ENCODE peak calls at places on chromosomes 2 and 18, in five cellular contexts. J is A549, R is K562, B is HepG2, N is GM12878. Y is an unnamed sample.

GRCh38 chr2:83572400-83572799 is 886.7 kb downstream of the SUCLG1 start:
- DNase-seq in J (no peak), R (no peak), B (no peak), N (no peak), Y (no peak)

GRCh38 chr2:76316691-76317090 is 606.0 kb upstream of the GCFC2 start:
- DNase-seq in J (no peak), R (no peak), B (no peak), N (no peak), Y (no peak)

GRCh38 chr2:195561205-195562032 is 95.6 kb upstream of the SLC39A10 start:
- DNase-seq in J (peak), R (no peak), B (no peak), N (peak), Y (no peak)

GRCh38 chr2:18559941-18560796 is at the start of gene RDH14:
- DNase-seq in J (peak), R (peak), B (peak), N (peak), Y (peak)

GRCh38 chr2:158025263-158025996 is 76.2 kb upstream of the UPP2 start:
- DNase-seq in J (no peak), R (no peak), B (peak), N (no peak), Y (no peak)

GRCh38 chr2:157438907-157439791 is 4.7 kb downstream of the CYTIP start:
- DNase-seq in J (no peak), R (no peak), B (no peak), N (no peak), Y (no peak)

GRCh38 chr2:206113148-206113547 is 27.2 kb upstream of the INO80D start:
- DNase-seq in J (no peak), R (no peak), B (no peak), N (no peak), Y (no peak)

GRCh38 chr2:152790883-152791282 is 72.5 kb downstream of the ARL6IP6 start:
- DNase-seq in J (no peak), R (no peak), B (no peak), N (no peak), Y (no peak)

GRCh38 chr2:28640908-28641300 is 110.7 kb upstream of the PPP1CB start:
- DNase-seq in J (no peak), R (no peak), B (no peak), N (no peak), Y (no peak)

GRCh38 chr2:47904903-47905453 is 1.3 kb downstream of the FBXO11 start:
- DNase-seq in J (peak), R (peak), B (peak), N (no peak), Y (peak)

GRCh38 chr2:134027980-134028379 is 225.9 kb upstream of the MGAT5 start:
- DNase-seq in J (no peak), R (no peak), B (no peak), N (no peak), Y (peak)

GRCh38 chr2:165902929-165903328 is 50.6 kb downstream of the TTC21B start:
- DNase-seq in J (no peak), R (no peak), B (peak), N (no peak), Y (no peak)

DNA sequence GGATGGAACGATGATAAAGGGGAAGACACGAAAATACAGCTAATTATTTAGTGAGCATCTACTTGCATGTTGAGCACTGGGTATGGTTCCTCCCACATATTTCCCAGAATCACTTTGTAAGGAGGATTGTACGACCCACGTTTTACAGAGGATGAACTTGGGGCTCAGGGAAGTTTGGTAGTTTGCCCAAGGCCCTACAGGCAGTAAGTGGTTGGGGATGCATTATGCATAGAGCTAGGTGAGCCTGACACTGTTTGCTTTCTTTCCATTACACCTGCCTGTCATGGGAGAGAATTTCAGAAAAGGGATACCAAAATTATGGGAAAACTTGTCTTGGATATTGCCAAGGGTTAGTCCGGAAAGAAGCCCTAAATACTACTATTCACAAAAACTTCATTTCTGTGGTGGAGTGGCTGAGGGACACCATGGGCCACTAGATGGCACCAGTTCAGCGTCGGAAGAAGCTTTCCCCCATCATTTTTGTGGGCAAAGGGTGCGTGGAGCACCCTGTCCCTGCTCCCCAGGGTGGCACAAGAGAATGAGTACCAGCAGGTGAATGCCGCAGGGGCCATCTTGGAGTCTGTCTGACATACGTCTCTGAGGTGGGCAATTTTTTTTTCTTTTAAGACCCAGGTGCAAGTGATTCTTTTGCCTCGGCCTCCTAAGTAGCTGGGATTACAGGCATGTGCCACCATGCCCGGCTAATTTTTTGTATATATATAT is 23.5 kb upstream of the C18orf32 start:
- DNase-seq in J (peak), R (peak), B (no peak), N (no peak), Y (peak)
- TF ChIP-seq ESRRA in J (no peak), R (no peak), B (no peak), N (no peak), Y (no peak)

GRCh38 chr2:97728091-97728596 is 14.8 kb downstream of the ZAP70 start:
- DNase-seq in J (no peak), R (no peak), B (no peak), N (no peak), Y (no peak)

GRCh38 chr2:97724501-97724900 is 11.1 kb downstream of the ZAP70 start:
- DNase-seq in J (no peak), R (no peak), B (no peak), N (no peak), Y (no peak)

GRCh38 chr2:97724946-97725688 is 11.7 kb downstream of the ZAP70 start:
- DNase-seq in J (no peak), R (no peak), B (no peak), N (no peak), Y (no peak)

GRCh38 chr2:97727296-97727695 is 13.9 kb downstream of the ZAP70 start:
- DNase-seq in J (no peak), R (no peak), B (no peak), N (no peak), Y (no peak)

GRCh38 chr2:97726311-97727064 is 13.1 kb downstream of the ZAP70 start:
- DNase-seq in J (no peak), R (no peak), B (no peak), N (no peak), Y (no peak)
- TF ChIP-seq ESRRA in J (no peak), R (no peak), B (no peak), N (no peak), Y (no peak)

DNA sequence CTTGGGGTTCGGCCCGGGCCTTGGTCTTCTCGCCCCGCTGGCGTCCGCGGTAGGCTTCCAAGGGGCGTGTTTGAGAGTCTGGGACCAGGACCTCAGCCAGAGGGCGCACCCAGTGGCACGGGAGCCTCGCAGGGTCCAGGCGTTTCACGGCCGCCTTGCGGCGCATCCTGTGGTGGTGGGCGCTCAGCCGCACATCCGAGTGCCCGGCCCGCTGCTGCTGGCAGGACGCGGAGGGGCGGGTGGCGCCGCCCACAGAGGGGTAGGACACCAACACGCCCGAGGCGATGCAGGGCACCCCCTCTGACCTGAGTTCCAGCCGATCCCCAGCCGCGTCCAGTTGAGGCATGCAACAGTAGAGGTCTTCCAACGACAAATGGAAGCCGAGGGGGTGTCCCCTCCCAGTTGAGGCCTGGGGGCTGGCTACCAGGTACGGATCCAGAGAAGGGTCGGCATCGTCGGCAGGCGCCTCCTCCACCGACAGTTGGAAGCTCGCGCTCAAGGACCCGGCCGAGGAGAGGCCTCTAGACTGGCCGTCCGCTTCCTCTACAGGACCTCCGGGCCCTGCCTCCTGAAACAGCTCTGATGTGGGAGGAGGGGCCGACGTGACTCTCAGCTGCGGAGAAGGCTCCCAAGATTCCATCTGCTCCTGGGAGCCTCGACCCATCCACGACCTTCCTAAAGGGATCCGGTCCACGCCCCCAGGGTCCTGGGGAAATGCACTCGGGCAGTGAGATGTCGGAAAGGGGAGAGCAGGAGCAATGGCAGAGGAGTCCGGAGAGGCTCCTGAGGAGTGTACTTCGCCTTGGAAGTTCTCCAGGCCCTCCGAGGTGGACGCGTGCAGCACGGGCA is 6.3 kb downstream of the C2orf81 start:
- DNase-seq in J (no peak), R (no peak), B (no peak), N (no peak), Y (peak)
- TF ChIP-seq ESRRA in J (no peak), R (no peak), B (no peak), N (no peak), Y (no peak)

GRCh38 chr2:233443511-233444183 is 89.4 kb downstream of the DGKD start:
- DNase-seq in J (peak), R (peak), B (peak), N (peak), Y (peak)
- TF ChIP-seq ESRRA in J (no peak), R (no peak), B (no peak), N (no peak), Y (no peak)

GRCh38 chr2:201118121-201118956 is 2.4 kb downstream of the CFLAR start:
- DNase-seq in J (peak), R (peak), B (peak), N (no peak), Y (peak)

GRCh38 chr2:201116959-201117734 is 1.2 kb downstream of the CFLAR start:
- DNase-seq in J (peak), R (peak), B (peak), N (no peak), Y (no peak)

GRCh38 chr2:201120500-201120899 is 4.5 kb downstream of the CFLAR start:
- DNase-seq in J (no peak), R (no peak), B (no peak), N (no peak), Y (no peak)

GRCh38 chr2:201116115-201116958 is at the start of gene CFLAR:
- DNase-seq in J (peak), R (peak), B (peak), N (no peak), Y (peak)

DNA sequence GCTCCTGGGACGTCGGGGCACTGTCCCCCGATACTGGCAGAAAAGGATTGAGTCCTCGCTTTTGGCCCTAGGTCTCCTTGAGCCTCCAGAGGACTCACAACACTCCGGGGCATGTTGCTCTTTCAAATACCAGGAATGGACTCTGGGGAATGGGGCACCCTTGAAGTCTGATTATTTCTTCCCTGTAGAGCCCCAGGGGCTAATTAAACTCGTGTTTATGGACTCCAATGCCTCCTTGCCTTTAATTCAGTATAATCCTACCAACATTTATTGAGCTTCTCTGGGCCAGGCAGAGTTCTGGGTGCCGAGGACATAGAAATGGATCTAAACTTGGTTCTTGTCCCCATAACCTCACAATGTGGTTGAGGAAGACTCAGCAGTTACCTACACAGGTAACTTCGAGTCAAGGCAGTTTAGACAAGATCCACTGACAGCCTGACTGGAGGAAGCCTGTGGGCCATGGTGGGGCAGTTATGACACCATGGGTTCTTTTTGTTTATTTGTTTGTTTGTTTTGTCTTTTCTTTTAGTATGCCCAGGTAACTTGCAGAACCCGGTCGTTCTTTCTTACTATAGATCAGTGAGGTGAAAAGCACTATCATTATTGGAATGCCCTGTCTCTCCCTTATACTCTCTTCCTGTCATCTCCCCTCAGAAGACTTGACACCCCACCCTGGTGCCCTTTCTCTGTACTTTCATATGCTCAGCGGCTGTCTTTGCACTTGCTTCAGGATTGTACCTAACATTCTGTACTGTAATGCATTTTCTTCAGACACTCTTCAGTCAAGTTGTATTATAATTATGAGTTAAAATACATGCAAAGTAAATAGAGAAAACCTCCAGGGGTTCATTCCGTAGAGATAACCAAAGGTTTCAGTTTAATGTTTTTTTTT is 3.2 kb downstream of the CFLAR start:
- DNase-seq in J (no peak), R (peak), B (no peak), N (no peak), Y (no peak)
- TF ChIP-seq ESRRA in J (no peak), R (no peak), B (no peak), N (no peak), Y (no peak)

GRCh38 chr2:237627463-237628321 is at the start of gene LRRFIP1:
- DNase-seq in J (no peak), R (no peak), B (no peak), N (no peak), Y (peak)
- TF ChIP-seq ESRRA in J (no peak), R (no peak), B (no peak), N (no peak), Y (no peak)

GRCh38 chr18:70075906-70076305 is 128.2 kb upstream of the CD226 start:
- DNase-seq in J (no peak), R (no peak), B (no peak), N (no peak), Y (no peak)
- TF ChIP-seq ESRRA in J (no peak), R (no peak), B (no peak), N (no peak), Y (no peak)

GRCh38 chr2:32417659-32418058 is 60.8 kb downstream of the BIRC6 start:
- DNase-seq in J (no peak), R (no peak), B (no peak), N (no peak), Y (no peak)

GRCh38 chr2:32416519-32416918 is 59.7 kb downstream of the BIRC6 start:
- DNase-seq in J (no peak), R (no peak), B (no peak), N (no peak), Y (no peak)

GRCh38 chr2:32422133-32422532 is 65.3 kb downstream of the BIRC6 start:
- DNase-seq in J (no peak), R (no peak), B (no peak), N (no peak), Y (no peak)

GRCh38 chr2:32423536-32423935 is 66.7 kb downstream of the BIRC6 start:
- DNase-seq in J (no peak), R (no peak), B (no peak), N (no peak), Y (no peak)

GRCh38 chr2:32418777-32419176 is 62.0 kb downstream of the BIRC6 start:
- DNase-seq in J (peak), R (no peak), B (no peak), N (no peak), Y (no peak)
- TF ChIP-seq ESRRA in J (no peak), R (no peak), B (no peak), N (no peak), Y (no peak)

GRCh38 chr2:10806543-10806942 is 6.0 kb downstream of the PDIA6 start:
- DNase-seq in J (no peak), R (no peak), B (no peak), N (no peak), Y (no peak)
- TF ChIP-seq ESRRA in J (no peak), R (no peak), B (no peak), N (no peak), Y (no peak)

Y was measured in WTC11.